ENCODE peak calls at places on chromosomes 16 and 17, in five cellular contexts. One of them, this sample, is unnamed.

GRCh38 chr16:56204836-56205235 is 13.5 kb downstream of the GNAO1 start:
- DNase-seq in body of pancreas: no peak
- DNase-seq in thyroid gland: no peak
- DNase-seq in esophagus squamous epithelium: no peak
- DNase-seq in ovary: no peak
- DNase-seq in this sample: no peak

GRCh38 chr17:33653389-33653788 is 360.3 kb upstream of the ASIC2 start:
- DNase-seq in ovary: no peak
- DNase-seq in esophagus squamous epithelium: no peak
- DNase-seq in thyroid gland: no peak
- DNase-seq in body of pancreas: no peak
- DNase-seq in this sample: no peak

GRCh38 chr17:31582151-31582907 is 190.9 kb downstream of the RAB11FIP4 start:
- DNase-seq in body of pancreas: peak; percentile 27
- DNase-seq in thyroid gland: peak; percentile 81
- DNase-seq in esophagus squamous epithelium: no peak
- DNase-seq in ovary: peak; percentile 50
- DNase-seq in this sample: no peak

GRCh38 chr17:40190197-40191021 is 13.1 kb downstream of the RAPGEFL1 start:
- DNase-seq in ovary: no peak
- DNase-seq in thyroid gland: no peak
- DNase-seq in body of pancreas: no peak
- DNase-seq in esophagus squamous epithelium: no peak
- DNase-seq in this sample: no peak

GRCh38 chr16:81485824-81486554 is 41.4 kb downstream of the CMIP start:
- DNase-seq in esophagus squamous epithelium: no peak
- DNase-seq in body of pancreas: no peak
- DNase-seq in thyroid gland: no peak
- DNase-seq in ovary: no peak
- DNase-seq in this sample: no peak

GRCh38 chr17:48246623-48247022 is 139.1 kb downstream of the SNX11 start:
- DNase-seq in body of pancreas: no peak
- DNase-seq in thyroid gland: no peak
- DNase-seq in esophagus squamous epithelium: no peak
- DNase-seq in ovary: no peak
- DNase-seq in this sample: no peak

GRCh38 chr17:64538508-64539120 is 31.8 kb downstream of the CEP95 start:
- DNase-seq in esophagus squamous epithelium: no peak
- DNase-seq in thyroid gland: no peak
- DNase-seq in ovary: no peak
- DNase-seq in body of pancreas: no peak
- DNase-seq in this sample: no peak

GRCh38 chr17:17232303-17232621 is 4.7 kb downstream of the FLCN start:
- DNase-seq in esophagus squamous epithelium: no peak
- DNase-seq in body of pancreas: no peak
- DNase-seq in ovary: no peak
- DNase-seq in thyroid gland: no peak
- DNase-seq in this sample: no peak

GRCh38 chr16:87246269-87247065 is 70.7 kb downstream of the C16orf95 start:
- DNase-seq in ovary: no peak
- DNase-seq in thyroid gland: no peak
- DNase-seq in body of pancreas: no peak
- DNase-seq in esophagus squamous epithelium: no peak
- DNase-seq in this sample: no peak

GRCh38 chr16:50265260-50265659 is 1.1 kb upstream of the ADCY7 start:
- DNase-seq in thyroid gland: no peak
- DNase-seq in body of pancreas: peak; percentile 23
- DNase-seq in ovary: no peak
- DNase-seq in esophagus squamous epithelium: no peak
- DNase-seq in this sample: no peak

GRCh38 chr17:11144358-11145233 is 96.4 kb upstream of the SHISA6 start:
- DNase-seq in thyroid gland: peak; percentile 56
- DNase-seq in body of pancreas: peak; percentile 45
- DNase-seq in esophagus squamous epithelium: no peak
- DNase-seq in ovary: no peak
- DNase-seq in this sample: peak; percentile 52

GRCh38 chr16:75010427-75010826 is 11.6 kb downstream of the ZNRF1 start:
- DNase-seq in thyroid gland: no peak
- DNase-seq in esophagus squamous epithelium: no peak
- DNase-seq in body of pancreas: no peak
- DNase-seq in ovary: no peak
- DNase-seq in this sample: no peak

GRCh38 chr17:76943781-76944213 is 75.6 kb downstream of the MGAT5B start:
- DNase-seq in ovary: no peak
- DNase-seq in body of pancreas: no peak
- DNase-seq in esophagus squamous epithelium: no peak
- DNase-seq in thyroid gland: no peak
- DNase-seq in this sample: no peak

GRCh38 chr17:2337811-2338657 is 733 bp downstream of the SGSM2 start:
- DNase-seq in body of pancreas: peak; percentile 80
- DNase-seq in thyroid gland: peak; percentile 68
- DNase-seq in ovary: peak; percentile 80
- DNase-seq in esophagus squamous epithelium: no peak
- DNase-seq in this sample: peak; percentile 68

GRCh38 chr16:5575846-5576245 is 478.3 kb upstream of the EEF2KMT start:
- DNase-seq in ovary: no peak
- DNase-seq in esophagus squamous epithelium: no peak
- DNase-seq in body of pancreas: no peak
- DNase-seq in thyroid gland: peak; percentile 55
- DNase-seq in this sample: no peak

GRCh38 chr16:9138731-9139501 is 47.5 kb downstream of the HAPSTR1 start:
- DNase-seq in thyroid gland: peak; percentile 68
- DNase-seq in esophagus squamous epithelium: no peak
- DNase-seq in body of pancreas: peak; percentile 75
- DNase-seq in ovary: peak; percentile 65
- DNase-seq in this sample: peak; percentile 32
- TF ChIP-seq POLR2A in thyroid gland: no peak
- TF ChIP-seq POLR2A in esophagus squamous epithelium: no peak
- TF ChIP-seq POLR2A in body of pancreas: no peak
- TF ChIP-seq POLR2A in ovary: no peak
- TF ChIP-seq POLR2A in this sample: no peak

GRCh38 chr16:35152067-35152627 is 1692.7 kb downstream of the TP53TG3F start:
- DNase-seq in body of pancreas: no peak
- DNase-seq in esophagus squamous epithelium: no peak
- DNase-seq in thyroid gland: no peak
- DNase-seq in ovary: no peak
- DNase-seq in this sample: no peak
- H3K9me3 ChIP-seq in body of pancreas: no peaks in the 10 kb centered on the region
- H3K9me3 ChIP-seq in esophagus squamous epithelium: peaks cover 4% of the 10 kb centered on the region
- H3K9me3 ChIP-seq in thyroid gland: no peaks in the 10 kb centered on the region
- H3K9me3 ChIP-seq in ovary: no peaks in the 10 kb centered on the region
- H3K9me3 ChIP-seq in this sample: no peaks in the 10 kb centered on the region

DNA sequence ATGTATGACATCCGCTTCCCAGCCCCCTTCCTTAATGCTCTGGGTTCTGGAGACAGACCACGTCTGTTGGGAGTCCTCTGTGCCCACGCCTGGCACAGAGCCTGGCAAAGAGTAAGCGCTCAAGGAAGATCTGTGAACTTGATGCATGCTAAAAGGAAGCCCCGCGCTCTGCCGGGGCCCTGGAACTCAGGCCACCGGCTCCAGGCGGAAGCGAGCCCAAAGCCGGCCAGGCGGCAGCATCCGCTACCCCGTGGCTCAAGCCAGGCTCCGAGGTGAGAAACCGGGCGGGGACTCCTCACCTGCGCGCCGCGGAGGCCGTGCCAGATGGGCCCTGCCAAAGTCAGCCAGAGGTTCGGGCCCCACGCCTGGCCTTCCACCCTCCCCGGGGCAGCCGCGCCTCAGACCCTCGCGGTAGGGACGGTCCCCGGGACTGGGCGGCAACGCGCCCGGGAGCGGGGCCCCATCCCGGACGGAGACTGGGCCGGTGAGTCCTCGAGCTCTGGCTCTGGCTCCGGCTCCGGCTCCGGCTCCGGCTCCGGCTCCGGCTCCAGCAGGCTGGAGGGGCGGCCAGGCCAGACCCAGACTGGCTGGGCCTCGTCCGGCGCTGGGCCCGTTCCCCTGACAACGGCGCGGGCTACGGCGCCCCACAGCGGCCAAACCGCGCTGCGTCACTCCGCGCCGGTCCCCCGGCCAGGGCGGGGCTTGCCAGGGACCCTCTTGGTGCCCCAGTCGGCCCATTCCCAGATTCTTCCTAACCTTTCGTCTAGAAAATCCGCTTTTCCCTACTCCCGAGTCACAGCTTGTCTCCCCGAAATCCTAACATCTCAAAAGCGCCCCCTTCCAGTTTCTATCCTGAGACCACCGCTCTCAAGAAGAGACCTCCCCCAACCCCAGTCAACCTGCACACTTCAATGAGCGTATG is at the start of gene ZDHHC1:
- DNase-seq in thyroid gland: peak; percentile 79
- DNase-seq in body of pancreas: peak; percentile 82
- DNase-seq in esophagus squamous epithelium: no peak
- DNase-seq in ovary: peak; percentile 86
- DNase-seq in this sample: peak; percentile 67
- TF ChIP-seq POLR2A in thyroid gland: no peak
- TF ChIP-seq POLR2A in body of pancreas: peak; percentile 42
- TF ChIP-seq POLR2A in esophagus squamous epithelium: no peak
- TF ChIP-seq POLR2A in ovary: peak; percentile 42
- TF ChIP-seq POLR2A in this sample: peak; percentile 61

DNA sequence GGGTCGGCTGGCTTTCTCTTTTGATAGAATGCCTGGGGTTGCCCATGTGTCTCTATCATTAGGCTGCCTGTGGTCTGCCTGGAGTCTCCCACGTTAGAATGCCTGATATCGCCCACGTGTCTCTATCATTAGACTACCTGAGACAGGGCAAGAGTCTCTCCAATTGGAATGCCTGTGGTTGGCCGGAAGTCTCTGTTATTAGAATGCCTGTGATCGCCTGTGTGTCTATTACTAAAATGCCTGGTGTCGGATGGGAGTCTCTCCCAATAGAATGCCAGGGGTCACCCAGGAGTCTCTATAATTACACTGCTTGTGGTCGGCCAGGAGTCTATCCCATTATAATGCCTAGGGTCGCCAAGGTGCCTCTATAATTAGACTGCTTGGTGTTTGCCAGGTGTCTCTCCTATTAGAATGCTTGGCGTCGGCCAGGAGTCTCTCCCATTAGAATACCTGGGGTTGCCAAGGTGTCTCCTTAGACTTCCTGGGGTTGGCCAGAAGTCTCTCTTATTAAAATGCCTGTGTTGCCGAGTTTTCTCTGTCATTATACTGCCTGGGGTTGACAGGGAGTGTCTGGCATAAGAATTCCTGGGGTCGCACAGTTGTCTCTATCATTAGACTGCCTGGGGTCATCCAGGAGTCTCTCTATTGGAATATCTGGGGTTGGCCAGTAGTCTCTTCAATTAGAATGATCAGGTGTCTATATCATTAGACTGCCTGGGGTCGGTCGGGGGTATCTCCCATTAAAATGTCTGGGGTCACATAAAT is 2272.8 kb downstream of the TP53TG3F start:
- DNase-seq in body of pancreas: no peak
- DNase-seq in thyroid gland: no peak
- DNase-seq in ovary: no peak
- DNase-seq in esophagus squamous epithelium: no peak
- DNase-seq in this sample: no peak
- H3K9me3 ChIP-seq in body of pancreas: no peaks in the 10 kb centered on the region
- H3K9me3 ChIP-seq in thyroid gland: no peaks in the 10 kb centered on the region
- H3K9me3 ChIP-seq in ovary: no peaks in the 10 kb centered on the region
- H3K9me3 ChIP-seq in esophagus squamous epithelium: peaks cover 26% of the 10 kb centered on the region
- H3K9me3 ChIP-seq in this sample: no peaks in the 10 kb centered on the region

DNA sequence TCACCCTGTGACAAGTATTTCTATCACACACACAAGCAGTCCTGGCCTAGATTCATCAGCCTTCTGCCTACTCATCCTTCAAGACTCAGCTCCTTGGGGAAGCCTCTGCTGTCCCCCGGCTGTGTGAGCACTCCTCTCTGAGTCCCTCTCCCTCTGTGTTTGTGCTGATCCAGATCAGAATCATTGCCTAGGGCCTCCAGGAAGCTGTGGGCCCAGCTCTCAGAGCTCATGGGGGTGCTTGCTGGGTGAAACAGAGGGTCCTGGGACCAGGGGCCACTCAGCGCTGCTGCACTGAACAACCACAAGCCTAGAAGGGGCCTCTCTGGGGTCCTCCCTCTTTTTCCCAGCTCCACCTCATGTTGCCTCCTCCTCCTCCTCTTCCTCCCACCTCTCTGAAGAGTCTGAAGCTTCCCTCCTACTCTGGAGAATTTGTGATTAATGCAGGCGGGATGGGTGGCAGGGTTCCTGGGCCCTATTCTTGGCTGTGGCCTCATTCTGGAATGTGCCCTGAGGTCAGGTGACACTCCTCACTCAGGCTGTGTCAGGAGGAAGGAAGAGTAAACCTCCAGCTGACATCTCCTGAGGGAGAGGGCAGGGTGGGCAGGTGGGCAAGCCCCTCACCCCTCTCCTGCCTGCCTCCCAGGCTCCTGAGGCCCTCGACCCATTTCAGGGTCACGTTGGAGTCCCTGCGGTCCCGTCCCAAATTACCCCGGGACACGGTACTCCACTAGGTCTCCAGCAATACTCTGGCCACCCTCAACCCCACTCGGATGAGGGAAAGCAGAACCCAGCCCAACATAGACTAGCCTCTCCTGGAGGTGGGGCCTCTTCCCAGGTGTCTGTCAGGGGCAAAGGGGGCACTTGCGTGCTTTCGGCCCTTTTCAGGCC is 10.1 kb downstream of the WFIKKN2 start:
- DNase-seq in body of pancreas: no peak
- DNase-seq in esophagus squamous epithelium: no peak
- DNase-seq in ovary: peak; percentile 16
- DNase-seq in thyroid gland: no peak
- DNase-seq in this sample: no peak
- TF ChIP-seq POLR2A in body of pancreas: no peak
- TF ChIP-seq POLR2A in esophagus squamous epithelium: no peak
- TF ChIP-seq POLR2A in ovary: no peak
- TF ChIP-seq POLR2A in thyroid gland: no peak
- TF ChIP-seq POLR2A in this sample: no peak

GRCh38 chr17:56785396-56785795 is 48.3 kb downstream of the C17orf67 start:
- DNase-seq in thyroid gland: peak; percentile 7
- DNase-seq in body of pancreas: no peak
- DNase-seq in ovary: no peak
- DNase-seq in esophagus squamous epithelium: no peak
- DNase-seq in this sample: no peak

GRCh38 chr17:56786989-56787482 is 46.7 kb downstream of the C17orf67 start:
- DNase-seq in esophagus squamous epithelium: no peak
- DNase-seq in thyroid gland: peak; percentile 6
- DNase-seq in body of pancreas: no peak
- DNase-seq in ovary: no peak
- DNase-seq in this sample: peak; percentile 26

GRCh38 chr17:56781944-56782737 is 51.6 kb downstream of the C17orf67 start:
- DNase-seq in esophagus squamous epithelium: no peak
- DNase-seq in ovary: no peak
- DNase-seq in thyroid gland: no peak
- DNase-seq in body of pancreas: no peak
- DNase-seq in this sample: no peak

GRCh38 chr17:56785997-56786680 is 47.6 kb downstream of the C17orf67 start:
- DNase-seq in body of pancreas: no peak
- DNase-seq in ovary: no peak
- DNase-seq in esophagus squamous epithelium: no peak
- DNase-seq in thyroid gland: no peak
- DNase-seq in this sample: no peak
- H3K9me3 ChIP-seq in body of pancreas: no peaks in the 10 kb centered on the region
- H3K9me3 ChIP-seq in ovary: no peaks in the 10 kb centered on the region
- H3K9me3 ChIP-seq in esophagus squamous epithelium: no peaks in the 10 kb centered on the region
- H3K9me3 ChIP-seq in thyroid gland: no peaks in the 10 kb centered on the region
- H3K9me3 ChIP-seq in this sample: no peaks in the 10 kb centered on the region

This sample was measured in prostate gland.